ENCODE peak calls at places on chromosomes 11 and 22, in four cellular contexts. One of them, this sample, is unnamed.
A peak's percentile ranks its signal among the peaks of the same experiment; 100 is the strongest.

GRCh38 chr22:21766933-21767462 is 31.4 kb upstream of the YPEL1 start:
- DNase-seq in cardiac septum: no peak
- DNase-seq in T-helper 2 cell: peak; percentile 90
- DNase-seq in iris pigment epithelial cell: no peak
- DNase-seq in this sample: no peak

GRCh38 chr11:35272391-35272821 is 133.4 kb downstream of the CD44 start:
- DNase-seq in cardiac septum: no peak
- DNase-seq in T-helper 2 cell: peak; percentile 79
- DNase-seq in iris pigment epithelial cell: no peak
- DNase-seq in this sample: no peak

GRCh38 chr11:45811109-45811435 is 6.1 kb downstream of the SLC35C1 start:
- DNase-seq in cardiac septum: peak; percentile 70
- DNase-seq in T-helper 2 cell: no peak
- DNase-seq in iris pigment epithelial cell: no peak
- DNase-seq in this sample: peak; percentile 40

GRCh38 chr11:64546600-64546999 is 44.4 kb upstream of the SLC22A12 start:
- DNase-seq in cardiac septum: no peak
- DNase-seq in T-helper 2 cell: no peak
- DNase-seq in iris pigment epithelial cell: no peak
- DNase-seq in this sample: peak; percentile 17

GRCh38 chr22:22767876-22768602 is 119.6 kb upstream of the IGLL5 start:
- DNase-seq in cardiac septum: no peak
- DNase-seq in T-helper 2 cell: no peak
- DNase-seq in iris pigment epithelial cell: no peak
- DNase-seq in this sample: no peak

GRCh38 chr22:41683616-41684015 is 5.1 kb downstream of the SNU13 start:
- DNase-seq in cardiac septum: no peak
- DNase-seq in T-helper 2 cell: no peak
- DNase-seq in iris pigment epithelial cell: no peak
- DNase-seq in this sample: no peak

GRCh38 chr11:9015677-9016076 is 11.9 kb upstream of the NRIP3 start:
- DNase-seq in cardiac septum: no peak
- DNase-seq in T-helper 2 cell: peak; percentile 19
- DNase-seq in iris pigment epithelial cell: peak; percentile 84
- DNase-seq in this sample: peak; percentile 86

GRCh38 chr11:80182906-80183305 is 742.1 kb upstream of the TENM4 start:
- DNase-seq in cardiac septum: no peak
- DNase-seq in T-helper 2 cell: no peak
- DNase-seq in iris pigment epithelial cell: peak; percentile 4
- DNase-seq in this sample: no peak

GRCh38 chr11:86116386-86116726 is 47.5 kb upstream of the PICALM start:
- DNase-seq in cardiac septum: no peak
- DNase-seq in T-helper 2 cell: peak; percentile 12
- DNase-seq in iris pigment epithelial cell: peak; percentile 90
- DNase-seq in this sample: no peak

GRCh38 chr22:46576556-46577351 is 39.3 kb upstream of the CELSR1 start:
- DNase-seq in cardiac septum: no peak
- DNase-seq in T-helper 2 cell: peak; percentile 59
- DNase-seq in iris pigment epithelial cell: peak; percentile 47
- DNase-seq in this sample: peak; percentile 71

This sample was measured in sigmoid colon.